ENCODE peak calls at places on chromosomes 16 and 17, in seven cellular contexts. F is heart left ventricle, D is prostate gland, S is uterus, Y is Peyer's patch, J is body of pancreas, B is testis. A is an unnamed sample.

GRCh38 chr16:60107467-60107866 is 1373.4 kb upstream of the GOT2 start:
- DNase-seq in F (peak), D (no peak), S (no peak), Y (no peak), J (no peak), B (no peak), A (no peak)

GRCh38 chr17:19943026-19943425 is 34.6 kb downstream of the AKAP10 start:
- DNase-seq in F (no peak), D (no peak), S (no peak), Y (no peak), J (no peak), B (no peak), A (no peak)

GRCh38 chr16:75074920-75075687 is 41.5 kb downstream of the LDHD start:
- DNase-seq in F (no peak), D (no peak), S (no peak), Y (peak), J (peak), B (no peak), A (peak)

GRCh38 chr16:86723699-86724098 is 145.3 kb downstream of the FOXL1 start:
- DNase-seq in F (no peak), D (no peak), S (no peak), Y (no peak), J (no peak), B (peak), A (no peak)

GRCh38 chr16:55291847-55292246 is 32.2 kb upstream of the IRX6 start:
- DNase-seq in F (no peak), D (no peak), S (no peak), Y (no peak), J (no peak), B (no peak), A (no peak)

GRCh38 chr16:53080345-53081031 is 25.7 kb downstream of the CHD9 start:
- DNase-seq in F (peak), D (peak), S (peak), Y (no peak), J (peak), B (peak), A (no peak)

GRCh38 chr17:65278820-65279184 is 141.6 kb downstream of the RGS9 start:
- DNase-seq in F (no peak), D (no peak), S (no peak), Y (no peak), J (no peak), B (no peak), A (no peak)

GRCh38 chr17:82836823-82837357 is 2.9 kb downstream of the ZNF750 start:
- DNase-seq in F (no peak), D (no peak), S (peak), Y (no peak), J (no peak), B (no peak), A (no peak)

GRCh38 chr16:77373726-77374125 is 61.1 kb downstream of the ADAMTS18 start:
- DNase-seq in F (no peak), D (no peak), S (no peak), Y (no peak), J (no peak), B (no peak), A (no peak)

GRCh38 chr17:50099003-50099402 is 3.9 kb downstream of the PDK2 start:
- DNase-seq in F (no peak), D (no peak), S (no peak), Y (no peak), J (peak), B (no peak), A (no peak)

GRCh38 chr16:53726625-53727024 is 22.7 kb downstream of the FTO start:
- DNase-seq in F (no peak), D (no peak), S (no peak), Y (no peak), J (no peak), B (no peak), A (no peak)

GRCh38 chr17:68200689-68201424 is 47.0 kb upstream of the AMZ2 start:
- DNase-seq in F (peak), D (peak), S (peak), Y (peak), J (peak), B (peak), A (peak)

GRCh38 chr17:67528751-67529436 is 151.8 kb downstream of the PITPNC1 start:
- DNase-seq in F (peak), D (peak), S (peak), Y (peak), J (peak), B (peak), A (no peak)

GRCh38 chr16:30185141-30185682 is 1.8 kb downstream of the CORO1A start:
- DNase-seq in F (peak), D (no peak), S (no peak), Y (peak), J (no peak), B (no peak), A (no peak)

GRCh38 chr17:55062921-55063320 is 94.4 kb downstream of the STXBP4 start:
- DNase-seq in F (no peak), D (no peak), S (no peak), Y (no peak), J (no peak), B (no peak), A (no peak)

GRCh38 chr16:67244387-67245188 is 2.7 kb downstream of the FHOD1 start:
- DNase-seq in F (peak), D (no peak), S (peak), Y (peak), J (peak), B (peak), A (peak)

GRCh38 chr17:1030684-1031557 is 34.0 kb downstream of the TIMM22 start:
- DNase-seq in F (no peak), D (peak), S (peak), Y (no peak), J (no peak), B (peak), A (no peak)

DNA sequence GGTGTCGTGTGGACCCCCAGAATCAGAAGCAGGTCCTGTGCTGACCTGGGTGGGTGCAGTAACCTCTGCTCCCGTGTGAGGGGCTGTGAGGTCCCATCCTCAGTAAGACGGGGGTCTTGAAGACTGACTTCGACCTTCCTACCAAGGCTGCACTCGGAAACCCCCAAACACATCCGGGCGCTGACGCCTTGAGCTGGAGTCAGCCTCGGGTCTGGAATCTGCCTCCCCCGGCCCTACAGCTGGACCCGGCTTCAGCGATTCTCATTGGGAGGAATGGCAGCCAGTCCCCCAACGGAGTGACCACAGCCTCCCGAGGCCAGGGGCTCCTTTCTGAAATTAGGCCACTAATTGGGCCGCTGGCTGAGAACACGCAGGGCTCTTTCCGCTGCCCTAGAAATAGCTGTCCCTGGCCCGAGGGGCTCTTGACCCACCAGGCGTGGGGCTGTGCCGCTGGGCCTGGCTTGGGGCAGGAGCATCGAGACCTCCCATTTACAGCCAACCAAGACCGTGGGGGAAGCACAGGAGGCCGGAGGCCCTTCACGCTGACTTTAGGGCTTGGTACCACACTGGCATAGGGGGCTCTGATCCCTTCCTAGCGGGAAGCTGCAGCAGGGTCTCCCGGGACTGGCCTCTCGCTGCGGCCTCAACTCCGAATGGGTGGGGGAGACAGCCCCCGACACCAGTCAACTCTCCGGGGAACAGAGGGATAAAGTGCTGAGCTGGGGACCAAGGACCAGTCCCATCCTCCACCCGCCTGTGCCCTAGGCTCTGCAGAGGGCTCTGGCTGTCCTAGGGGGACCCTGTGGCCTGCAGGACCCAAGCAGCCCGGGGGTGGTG is 2.6 kb upstream of the GNG13 start:
- DNase-seq in F (no peak), D (no peak), S (no peak), Y (no peak), J (no peak), B (no peak), A (no peak)
- TF ChIP-seq POLR2A in F (no peak), D (no peak), S (no peak), Y (no peak), J (no peak), B (no peak), A (no peak)

GRCh38 chr17:78172284-78173024 is 4.1 kb downstream of the SYNGR2 start:
- DNase-seq in F (no peak), D (no peak), S (peak), Y (peak), J (no peak), B (peak), A (no peak)
- TF ChIP-seq POLR2A in F (peak), D (peak), S (no peak), Y (peak), J (no peak), B (no peak), A (peak)

GRCh38 chr16:1089822-1090619 is 6.0 kb downstream of the C1QTNF8 start:
- DNase-seq in F (peak), D (peak), S (peak), Y (peak), J (peak), B (peak), A (no peak)
- TF ChIP-seq POLR2A in F (no peak), D (no peak), S (no peak), Y (peak), J (no peak), B (no peak), A (no peak)

GRCh38 chr17:42388381-42389134 is at the start of gene STAT3:
- DNase-seq in F (peak), D (peak), S (peak), Y (peak), J (peak), B (peak), A (peak)
- TF ChIP-seq POLR2A in F (peak), D (peak), S (peak), Y (peak), J (peak), B (peak), A (peak)

DNA sequence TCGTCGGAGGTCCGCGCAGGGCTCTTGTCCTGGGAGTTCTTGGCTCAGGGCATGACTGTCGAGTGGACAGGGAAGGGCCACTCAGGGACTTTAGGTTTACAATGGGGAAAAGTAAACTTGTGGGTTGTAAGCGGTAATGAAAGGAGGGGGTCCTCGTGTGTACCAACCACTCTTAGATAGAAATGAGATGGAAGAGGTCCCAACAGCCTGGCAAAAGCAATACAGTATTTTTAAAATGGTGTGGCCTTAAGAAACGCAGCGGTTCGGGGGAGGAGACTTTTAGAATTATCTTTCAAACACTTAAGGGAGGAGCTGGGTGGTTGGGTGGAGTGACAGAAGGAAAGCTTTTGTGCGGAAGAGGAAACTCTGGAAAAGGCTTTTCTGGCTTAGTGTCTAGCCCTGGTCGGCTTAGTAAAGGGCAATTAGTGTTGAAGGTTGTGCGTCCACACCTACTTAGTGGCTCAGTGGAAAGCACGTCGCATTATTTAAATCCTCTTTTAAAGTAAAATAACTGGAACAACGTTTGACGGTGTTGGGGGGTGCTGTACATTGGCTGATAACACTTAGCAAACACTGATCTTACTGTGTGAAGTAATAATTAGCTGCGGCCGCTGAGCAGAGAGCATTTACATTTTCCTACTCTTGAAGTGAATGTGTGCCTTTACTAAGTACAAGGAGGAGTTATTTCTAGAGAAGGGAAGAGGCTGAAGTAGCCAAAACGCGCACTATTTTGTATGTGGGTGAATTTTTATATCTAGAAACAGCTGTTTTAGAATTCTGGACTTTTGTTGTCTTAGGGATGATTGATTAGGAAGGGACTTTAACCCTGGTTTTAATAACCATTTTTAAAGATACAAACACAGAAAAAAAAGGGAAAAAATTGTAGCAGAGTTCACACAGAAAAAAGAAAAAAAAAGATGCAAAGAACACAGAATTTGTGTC is 1.0 kb downstream of the WSB1 start:
- DNase-seq in F (peak), D (peak), S (peak), Y (peak), J (peak), B (peak), A (peak)
- TF ChIP-seq POLR2A in F (peak), D (peak), S (peak), Y (peak), J (peak), B (peak), A (peak)

GRCh38 chr17:59707182-59707970 is at the start of the genes PTRH2 and VMP1:
- DNase-seq in F (peak), D (peak), S (peak), Y (peak), J (peak), B (peak), A (peak)
- TF ChIP-seq POLR2A in F (peak), D (peak), S (peak), Y (peak), J (peak), B (peak), A (peak)

GRCh38 chr17:3845754-3846738 is at the start of gene NCBP3:
- DNase-seq in F (peak), D (peak), S (peak), Y (peak), J (peak), B (peak), A (peak)
- TF ChIP-seq POLR2A in F (peak), D (peak), S (peak), Y (peak), J (peak), B (no peak), A (peak)

A was measured in erythroblast.